ENCODE peak calls at places on chromosomes 1 and 21, in six cellular contexts. One of them, this sample, is unnamed.

GRCh38 chr1:248791010-248791409 is 34.7 kb downstream of the SH3BP5L start:
- DNase-seq in hepatocyte: no peak
- DNase-seq in AG20443: no peak
- DNase-seq in cerebellar cortex: no peak
- DNase-seq in AG08396: no peak
- DNase-seq in non-pigmented ciliary epithelial cell: no peak
- DNase-seq in this sample: peak

GRCh38 chr21:43930074-43930847 is 65.2 kb downstream of the AGPAT3 start:
- DNase-seq in AG08396: no peak
- DNase-seq in hepatocyte: no peak
- DNase-seq in cerebellar cortex: no peak
- DNase-seq in AG20443: no peak
- DNase-seq in non-pigmented ciliary epithelial cell: no peak
- DNase-seq in this sample: no peak

GRCh38 chr1:41784516-41785279 is 134.0 kb downstream of the HIVEP3 start:
- DNase-seq in AG08396: no peak
- DNase-seq in cerebellar cortex: no peak
- DNase-seq in non-pigmented ciliary epithelial cell: no peak
- DNase-seq in AG20443: no peak
- DNase-seq in hepatocyte: no peak
- DNase-seq in this sample: no peak

GRCh38 chr1:218473527-218473926 is 128.4 kb downstream of the TGFB2 start:
- DNase-seq in AG08396: no peak
- DNase-seq in hepatocyte: no peak
- DNase-seq in non-pigmented ciliary epithelial cell: no peak
- DNase-seq in cerebellar cortex: no peak
- DNase-seq in AG20443: no peak
- DNase-seq in this sample: no peak

GRCh38 chr21:46080171-46081021 is 17.5 kb upstream of the COL6A2 start:
- DNase-seq in AG08396: no peak
- DNase-seq in cerebellar cortex: no peak
- DNase-seq in non-pigmented ciliary epithelial cell: no peak
- DNase-seq in hepatocyte: peak
- DNase-seq in AG20443: peak
- DNase-seq in this sample: peak

GRCh38 chr1:172960019-172960418 is 90.7 kb downstream of the TNFSF18 start:
- DNase-seq in AG20443: peak
- DNase-seq in non-pigmented ciliary epithelial cell: no peak
- DNase-seq in hepatocyte: no peak
- DNase-seq in cerebellar cortex: no peak
- DNase-seq in AG08396: peak
- DNase-seq in this sample: no peak

GRCh38 chr1:199684686-199685273 is 342.7 kb upstream of the NR5A2 start:
- DNase-seq in AG20443: peak
- DNase-seq in AG08396: peak
- DNase-seq in non-pigmented ciliary epithelial cell: peak
- DNase-seq in hepatocyte: peak
- DNase-seq in cerebellar cortex: peak
- DNase-seq in this sample: no peak

GRCh38 chr1:56676571-56677035 is 31.5 kb downstream of the PRKAA2 start:
- DNase-seq in non-pigmented ciliary epithelial cell: peak
- DNase-seq in cerebellar cortex: no peak
- DNase-seq in AG20443: peak
- DNase-seq in AG08396: peak
- DNase-seq in hepatocyte: peak
- DNase-seq in this sample: no peak

GRCh38 chr1:159937014-159937750 is 8.2 kb downstream of the IGSF9 start:
- DNase-seq in hepatocyte: peak
- DNase-seq in AG20443: no peak
- DNase-seq in non-pigmented ciliary epithelial cell: no peak
- DNase-seq in AG08396: no peak
- DNase-seq in cerebellar cortex: no peak
- DNase-seq in this sample: no peak

GRCh38 chr1:214864896-214865688 is 217.4 kb upstream of the KCNK2 start:
- DNase-seq in cerebellar cortex: no peak
- DNase-seq in AG20443: peak
- DNase-seq in non-pigmented ciliary epithelial cell: no peak
- DNase-seq in AG08396: peak
- DNase-seq in hepatocyte: no peak
- DNase-seq in this sample: no peak

GRCh38 chr1:94973271-94973922 is 46.5 kb upstream of the CNN3 start:
- DNase-seq in non-pigmented ciliary epithelial cell: no peak
- DNase-seq in hepatocyte: no peak
- DNase-seq in AG20443: peak
- DNase-seq in cerebellar cortex: no peak
- DNase-seq in AG08396: no peak
- DNase-seq in this sample: no peak

GRCh38 chr1:26102046-26102925 is 9.3 kb upstream of the PDIK1L start:
- DNase-seq in cerebellar cortex: no peak
- DNase-seq in non-pigmented ciliary epithelial cell: no peak
- DNase-seq in hepatocyte: no peak
- DNase-seq in AG20443: no peak
- DNase-seq in AG08396: no peak
- DNase-seq in this sample: no peak

GRCh38 chr1:155073377-155074272 is 5.0 kb upstream of the EFNA3 start:
- DNase-seq in AG08396: no peak
- DNase-seq in AG20443: no peak
- DNase-seq in hepatocyte: no peak
- DNase-seq in non-pigmented ciliary epithelial cell: no peak
- DNase-seq in cerebellar cortex: no peak
- DNase-seq in this sample: no peak

GRCh38 chr1:33097137-33097611 is 16.2 kb downstream of the AZIN2 start:
- DNase-seq in non-pigmented ciliary epithelial cell: no peak
- DNase-seq in AG20443: no peak
- DNase-seq in hepatocyte: no peak
- DNase-seq in AG08396: no peak
- DNase-seq in cerebellar cortex: no peak
- DNase-seq in this sample: no peak

GRCh38 chr21:41580758-41581554 is 73.0 kb upstream of the TMPRSS2 start:
- DNase-seq in non-pigmented ciliary epithelial cell: no peak
- DNase-seq in AG08396: no peak
- DNase-seq in hepatocyte: no peak
- DNase-seq in AG20443: no peak
- DNase-seq in cerebellar cortex: no peak
- DNase-seq in this sample: no peak

GRCh38 chr21:36330904-36331303 is 10.9 kb downstream of the MORC3 start:
- DNase-seq in AG08396: peak
- DNase-seq in cerebellar cortex: peak
- DNase-seq in non-pigmented ciliary epithelial cell: no peak
- DNase-seq in hepatocyte: peak
- DNase-seq in AG20443: peak
- DNase-seq in this sample: no peak